ENCODE peak calls at places on chromosomes 16 and 17, in ten cellular contexts. I, D, K, Q, M, W, U, X, S and E are unnamed samples.

GRCh38 chr16:48054881-48055601 is 100.8 kb downstream of the ABCC12 start:
- DNase-seq in I (peak; percentile 77), D (peak; percentile 42), K (no peak), Q (peak; percentile 59), M (peak; percentile 36), W (peak; percentile 51), U (peak; percentile 71), X (peak; percentile 23), S (peak; percentile 33), E (peak; percentile 75)

GRCh38 chr17:4777969-4778760 is 6.5 kb downstream of the TM4SF5 start:
- DNase-seq in I (peak; percentile 27), D (no peak), K (no peak), Q (peak; percentile 11), M (no peak), W (no peak), U (peak; percentile 31), X (no peak), S (no peak), E (no peak)

GRCh38 chr17:66964930-66965800 is 658 bp downstream of the CACNG4 start:
- DNase-seq in I (peak; percentile 19), D (no peak), K (no peak), Q (peak; percentile 60), M (no peak), W (no peak), U (no peak), X (peak; percentile 65), S (no peak), E (no peak)

GRCh38 chr17:43020789-43021738 is 1.1 kb downstream of the VAT1 start:
- DNase-seq in I (peak; percentile 71), D (peak; percentile 72), K (peak; percentile 92), Q (peak; percentile 82), M (no peak), W (peak; percentile 87), U (peak; percentile 50), X (peak; percentile 46), S (peak; percentile 81), E (no peak)

GRCh38 chr16:13607289-13607688 is 312.7 kb upstream of the ERCC4 start:
- DNase-seq in I (no peak), D (no peak), K (no peak), Q (no peak), M (no peak), W (no peak), U (no peak), X (no peak), S (no peak), E (no peak)

GRCh38 chr17:3919123-3919624 is 2.9 kb upstream of the P2RX1 start:
- DNase-seq in I (no peak), D (no peak), K (peak; percentile 96), Q (no peak), M (no peak), W (no peak), U (no peak), X (no peak), S (no peak), E (no peak)

GRCh38 chr17:65104541-65104940 is 32.6 kb upstream of the RGS9 start:
- DNase-seq in I (no peak), D (no peak), K (no peak), Q (no peak), M (no peak), W (no peak), U (no peak), X (no peak), S (no peak), E (no peak)

GRCh38 chr16:49442805-49443204 is 69.2 kb downstream of the C16orf78 start:
- DNase-seq in I (no peak), D (no peak), K (peak; percentile 16), Q (no peak), M (no peak), W (no peak), U (no peak), X (no peak), S (no peak), E (no peak)

GRCh38 chr17:78400581-78401240 is 22.3 kb downstream of the PGS1 start:
- DNase-seq in I (no peak), D (no peak), K (no peak), Q (no peak), M (no peak), W (no peak), U (no peak), X (no peak), S (no peak), E (no peak)

GRCh38 chr16:79537584-79537983 is 63.0 kb downstream of the MAF start:
- DNase-seq in I (no peak), D (no peak), K (no peak), Q (no peak), M (no peak), W (no peak), U (no peak), X (no peak), S (no peak), E (no peak)

GRCh38 chr17:16928406-16929280 is 43.3 kb downstream of the TNFRSF13B start:
- DNase-seq in I (no peak), D (no peak), K (peak; percentile 58), Q (no peak), M (no peak), W (peak; percentile 43), U (no peak), X (no peak), S (no peak), E (no peak)

DNA sequence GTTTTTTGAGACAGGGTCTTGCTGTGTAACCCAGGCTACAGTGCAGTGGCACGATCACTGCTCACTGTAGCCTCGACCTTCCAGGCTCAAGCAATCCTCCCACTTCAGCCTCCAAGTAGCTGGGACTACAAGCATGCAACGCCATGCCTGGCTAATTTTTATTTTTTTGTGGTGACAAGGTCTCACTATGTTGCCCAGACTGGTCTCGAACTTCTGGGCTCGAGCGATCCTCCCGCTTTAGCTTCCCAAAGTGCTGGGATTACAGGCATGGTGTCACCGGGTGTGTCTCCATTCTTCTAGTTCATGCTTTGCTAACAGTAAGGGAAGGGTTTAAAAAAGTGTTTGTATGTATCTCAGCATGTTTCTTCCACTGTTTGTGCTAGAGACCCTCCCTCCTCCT is 101.8 kb downstream of the HIC1 start:
- DNase-seq in I (no peak), D (no peak), K (peak; percentile 51), Q (no peak), M (no peak), W (no peak), U (no peak), X (no peak), S (no peak), E (no peak)
- H3K27ac ChIP-seq in I (peak overlapping the region; percentile 66), D (no peak overlapping the region), K (no peak overlapping the region), Q (no peak overlapping the region), M (no peak overlapping the region), W (no peak overlapping the region), U (peak overlapping the region; percentile 52), X (no peak overlapping the region), S (no peak overlapping the region), E (no peak overlapping the region)

DNA sequence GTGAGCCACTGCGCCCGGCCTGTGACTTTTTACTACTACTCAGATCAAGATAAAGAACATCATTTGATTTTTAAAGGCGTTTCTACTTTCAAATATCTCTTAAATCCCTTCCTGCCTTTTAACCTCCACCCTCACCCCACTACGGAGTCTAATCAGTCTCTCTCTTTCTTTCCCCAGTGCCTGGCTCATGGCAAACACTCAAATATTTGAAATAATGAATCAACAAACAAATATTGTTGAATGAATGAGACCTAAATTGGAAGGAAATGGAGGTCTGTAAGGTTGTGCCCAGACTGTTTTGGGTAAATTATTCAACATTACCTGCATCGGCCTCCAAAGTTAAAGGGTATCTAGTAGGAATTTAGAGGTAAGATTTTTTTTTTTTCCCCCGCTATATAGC is 14.7 kb downstream of the COPZ2 start:
- DNase-seq in I (no peak), D (no peak), K (no peak), Q (no peak), M (no peak), W (no peak), U (no peak), X (no peak), S (no peak), E (no peak)
- H3K4me3 ChIP-seq in I (peak overlapping the region; percentile 21), D (no peak overlapping the region), K (no peak overlapping the region), Q (peak overlapping the region; percentile 67), M (no peak overlapping the region), W (peak overlapping the region; percentile 53), U (no peak overlapping the region), X (no peak overlapping the region), S (no peak overlapping the region), E (no peak overlapping the region)

DNA sequence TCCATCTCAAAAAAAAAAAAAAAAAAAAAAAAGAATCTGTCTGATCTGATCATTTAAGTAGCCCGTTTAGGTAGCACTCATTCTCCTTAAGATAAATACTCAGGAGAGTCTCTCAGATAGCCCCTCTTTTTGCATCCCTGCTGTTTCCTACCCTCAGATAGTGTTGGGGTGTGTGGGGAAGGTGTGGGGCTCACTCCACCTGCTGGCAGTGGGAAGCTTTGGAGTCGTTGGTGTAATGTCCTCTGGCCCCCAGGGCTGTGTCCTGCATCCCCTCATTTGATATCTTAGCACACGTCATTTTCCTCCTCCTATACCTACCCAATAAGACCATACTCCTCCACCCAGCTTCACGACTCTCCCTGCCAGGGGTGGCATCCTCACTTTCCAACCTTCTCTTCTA is 20.5 kb upstream of the MYH10 start:
- DNase-seq in I (no peak), D (no peak), K (no peak), Q (no peak), M (no peak), W (no peak), U (no peak), X (no peak), S (no peak), E (no peak)
- TF ChIP-seq CTCF in I (no peak), D (no peak), K (no peak), Q (no peak), M (no peak), W (no peak), U (no peak), X (no peak), S (no peak), E (no peak)

GRCh38 chr17:29180788-29181160 is 576 bp upstream of the MYO18A start:
- DNase-seq in I (no peak), D (no peak), K (no peak), Q (no peak), M (no peak), W (no peak), U (no peak), X (no peak), S (no peak), E (no peak)
- H3K27ac ChIP-seq in I (peak overlapping the region; percentile 42), D (peak overlapping the region; percentile 83), K (peak overlapping the region; percentile 82), Q (peak overlapping the region; percentile 71), M (no peak overlapping the region), W (peak overlapping the region; percentile 77), U (peak overlapping the region; percentile 84), X (peak overlapping the region; percentile 88), S (peak overlapping the region; percentile 78), E (peak overlapping the region; percentile 88)

GRCh38 chr16:9286930-9287329 is 195.5 kb downstream of the HAPSTR1 start:
- DNase-seq in I (no peak), D (no peak), K (no peak), Q (no peak), M (no peak), W (no peak), U (no peak), X (no peak), S (no peak), E (no peak)
- H3K4me3 ChIP-seq in I (no peak overlapping the region), D (no peak overlapping the region), K (no peak overlapping the region), Q (no peak overlapping the region), M (no peak overlapping the region), W (no peak overlapping the region), U (no peak overlapping the region), X (no peak overlapping the region), S (no peak overlapping the region), E (no peak overlapping the region)